ENCODE peak calls at places on chromosome 7, in six cellular contexts. Q, L, Y, Z, F and D are unnamed samples.

GRCh38 chr7:28747404-28747803 is 210.7 kb downstream of the TRIL start:
- DNase-seq in L (no peak), Q (no peak), Z (no peak), Y (no peak), F (no peak), D (no peak)

GRCh38 chr7:73841689-73842247 is 548 bp downstream of the METTL27 start:
- DNase-seq in Y (peak), Z (peak), Q (no peak), F (peak), L (peak), D (no peak)

GRCh38 chr7:27873981-27874957 is 134.3 kb downstream of the TAX1BP1 start:
- DNase-seq in Z (no peak), Y (no peak), L (peak), Q (no peak), F (peak), D (no peak)

GRCh38 chr7:48497521-48497920 is 326.3 kb downstream of the ABCA13 start:
- DNase-seq in Y (no peak), Q (no peak), F (no peak), Z (no peak), L (no peak), D (no peak)

GRCh38 chr7:97130417-97131139 is 13.1 kb downstream of the SDHAF3 start:
- DNase-seq in Z (peak), L (peak), F (no peak), Q (no peak), Y (no peak), D (no peak)

GRCh38 chr7:150514748-150515222 is at the start of gene GIMAP7:
- DNase-seq in F (no peak), L (no peak), Q (peak), Z (no peak), Y (no peak), D (peak)

GRCh38 chr7:84021292-84021898 is 173.2 kb downstream of the SEMA3A start:
- DNase-seq in Y (no peak), Z (no peak), L (peak), F (peak), Q (no peak), D (no peak)

GRCh38 chr7:69597278-69598076 is 798 bp upstream of the AUTS2 start:
- DNase-seq in F (peak), Q (peak), L (no peak), Y (peak), Z (no peak), D (peak)

GRCh38 chr7:133770863-133771492 is 356.2 kb upstream of the LRGUK start:
- DNase-seq in L (peak), Q (no peak), F (peak), Y (no peak), Z (no peak), D (no peak)

GRCh38 chr7:75808106-75808505 is 5.5 kb downstream of the CCL24 start:
- DNase-seq in Z (no peak), Y (no peak), F (no peak), L (no peak), Q (no peak), D (no peak)

GRCh38 chr7:104902183-104902582 is 111.8 kb upstream of the KMT2E start:
- DNase-seq in Q (no peak), L (no peak), Z (no peak), Y (no peak), F (no peak), D (no peak)

GRCh38 chr7:83655951-83656556 is 7.1 kb upstream of the SEMA3E start:
- DNase-seq in Y (no peak), Z (no peak), Q (peak), F (peak), L (peak), D (peak)

GRCh38 chr7:122829962-122830361 is 56.3 kb downstream of the CADPS2 start:
- DNase-seq in Q (no peak), Y (no peak), F (no peak), L (no peak), Z (no peak), D (no peak)

GRCh38 chr7:133633055-133633454 is 380.2 kb downstream of the EXOC4 start:
- DNase-seq in F (peak), L (peak), Y (no peak), Q (no peak), Z (no peak), D (no peak)

GRCh38 chr7:91492773-91493172 is 228.5 kb downstream of the FZD1 start:
- DNase-seq in Q (no peak), L (no peak), F (no peak), Z (no peak), Y (no peak), D (no peak)

GRCh38 chr7:25894002-25894901 is 257.7 kb upstream of the NFE2L3 start:
- DNase-seq in Z (no peak), Q (peak), Y (no peak), F (no peak), L (peak), D (peak)

GRCh38 chr7:103524042-103524907 is 78.3 kb upstream of the SLC26A5 start:
- DNase-seq in Z (peak), Y (no peak), L (peak), F (peak), Q (no peak), D (peak)

GRCh38 chr7:153858335-153858734 is 193.9 kb upstream of the DPP6 start:
- DNase-seq in F (peak), Q (no peak), L (peak), Y (no peak), Z (no peak), D (no peak)

GRCh38 chr7:2373124-2373556 is 18.5 kb downstream of the EIF3B start:
- DNase-seq in Z (no peak), Q (no peak), L (no peak), F (no peak), Y (no peak), D (no peak)

GRCh38 chr7:91168766-91169518 is 95.3 kb upstream of the FZD1 start:
- DNase-seq in Z (no peak), Q (no peak), F (peak), Y (no peak), L (peak), D (no peak)

GRCh38 chr7:111561909-111562732 is at the start of gene IMMP2L:
- DNase-seq in Z (peak), Y (peak), Q (peak), F (peak), L (peak), D (peak)
- TF ChIP-seq CTCF in Z (peak), Y (peak), Q (peak), F (peak), L (no peak), D (peak)

GRCh38 chr7:102426268-102427031 is 6.9 kb upstream of the ORAI2 start:
- DNase-seq in Z (no peak), L (no peak), Q (peak), F (no peak), Y (peak), D (peak)
- TF ChIP-seq CTCF in Z (no peak), L (no peak), Q (no peak), F (no peak), Y (no peak), D (no peak)

GRCh38 chr7:20329389-20330175 is 1.1 kb upstream of the ITGB8 start:
- DNase-seq in F (peak), Y (peak), L (peak), Z (peak), Q (peak), D (peak)
- TF ChIP-seq CTCF in F (peak), Y (no peak), L (peak), Z (peak), Q (peak), D (no peak)

DNA sequence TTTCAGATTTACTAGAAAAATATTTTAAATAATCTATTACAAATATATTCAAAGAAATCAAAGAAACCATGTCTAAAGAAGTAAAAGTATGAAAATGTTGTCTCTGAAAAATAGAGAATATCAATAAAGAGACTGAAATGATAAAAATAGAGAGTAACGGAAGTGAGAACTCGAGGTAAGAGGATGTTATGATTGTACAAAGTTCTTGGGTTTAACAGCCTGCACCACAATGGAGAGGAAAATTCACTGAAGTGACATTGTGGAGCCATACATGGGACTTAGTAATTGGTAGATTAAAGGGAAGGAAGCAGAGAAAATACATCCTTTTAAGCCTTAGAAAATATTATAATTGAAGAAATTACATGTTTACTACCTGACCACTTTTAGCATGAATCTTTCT is 77.9 kb downstream of the THSD7A start:
- DNase-seq in Y (no peak), Z (no peak), L (no peak), Q (no peak), F (no peak), D (no peak)
- TF ChIP-seq CTCF in Y (no peak), Z (no peak), L (no peak), Q (no peak), F (no peak), D (no peak)

DNA sequence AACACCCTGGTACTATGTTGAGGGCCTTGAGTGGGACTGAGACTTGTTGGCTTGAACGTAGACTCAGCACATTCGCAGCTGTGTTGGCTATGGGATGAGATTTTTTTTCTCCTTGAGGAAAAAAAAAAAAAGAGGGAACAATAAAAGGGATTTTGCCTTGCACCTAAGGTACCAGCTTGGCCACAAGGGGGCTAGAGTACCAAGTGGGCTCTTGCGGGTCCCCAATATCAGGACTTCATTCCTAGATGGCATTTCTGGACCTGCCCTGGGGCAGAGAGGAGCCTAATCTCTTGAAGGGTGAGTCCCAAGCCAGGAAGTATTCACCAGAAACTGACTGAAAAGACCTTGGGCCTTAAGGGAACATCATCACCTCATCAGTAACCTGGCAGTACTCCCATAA is 1083.6 kb upstream of the PHF14 start:
- DNase-seq in L (no peak), Q (no peak), Z (no peak), Y (no peak), F (no peak), D (no peak)
- TF ChIP-seq CTCF in L (no peak), Q (no peak), Z (no peak), Y (no peak), F (no peak), D (no peak)

GRCh38 chr7:158527495-158527894 is 60.1 kb downstream of the PTPRN2 start:
- DNase-seq in Q (no peak), Y (no peak), Z (no peak), L (no peak), F (no peak), D (no peak)

GRCh38 chr7:158524749-158525635 is 62.6 kb downstream of the PTPRN2 start:
- DNase-seq in Y (no peak), Z (no peak), Q (no peak), L (no peak), F (no peak), D (no peak)

GRCh38 chr7:158526531-158526930 is 61.1 kb downstream of the PTPRN2 start:
- DNase-seq in Z (no peak), Q (no peak), Y (no peak), F (no peak), L (no peak), D (no peak)

GRCh38 chr7:158527038-158527437 is 60.6 kb downstream of the PTPRN2 start:
- DNase-seq in L (no peak), Y (no peak), Q (no peak), F (no peak), Z (no peak), D (no peak)

DNA sequence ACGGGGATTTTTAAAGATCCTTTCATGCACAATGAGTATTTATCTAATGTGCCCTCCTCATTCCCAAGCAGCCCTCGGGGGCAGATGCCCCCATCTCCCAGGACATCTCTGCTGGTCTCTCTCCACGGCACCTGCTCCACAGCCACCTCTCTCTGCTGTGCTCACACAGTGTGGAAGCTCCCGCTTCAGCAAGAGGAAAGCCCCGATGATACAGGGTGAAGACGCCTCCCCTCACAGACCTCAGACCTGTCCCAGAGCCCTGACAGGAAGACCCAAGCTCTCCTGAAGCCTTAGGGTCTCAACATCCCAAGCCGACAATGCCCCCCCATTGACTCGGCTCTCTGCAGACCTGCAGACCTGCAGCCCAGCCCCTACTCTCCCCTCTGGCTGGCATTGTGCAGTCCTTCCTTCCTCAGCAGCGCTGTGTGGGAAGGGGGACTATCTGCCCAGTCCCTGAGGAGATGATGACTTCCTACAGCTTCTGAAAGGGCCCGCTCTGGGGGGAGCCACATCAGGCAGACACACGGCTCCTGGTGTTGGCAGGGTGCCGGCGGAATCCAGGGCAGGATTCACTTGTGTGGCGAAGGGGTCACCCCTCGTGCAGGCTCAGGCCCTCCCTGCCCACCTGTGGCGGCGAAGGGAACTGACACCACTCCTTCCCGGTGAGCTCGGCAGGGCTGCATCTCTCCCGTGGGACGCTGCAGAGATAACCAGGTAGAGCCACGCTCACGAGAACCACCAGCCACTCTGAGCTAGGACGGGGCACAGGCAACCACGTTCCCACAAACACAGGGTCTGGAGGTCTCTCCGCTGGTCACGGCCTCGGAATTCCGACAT is 61.8 kb downstream of the PTPRN2 start:
- DNase-seq in L (no peak), F (no peak), Y (no peak), Z (no peak), Q (no peak), D (no peak)
- TF ChIP-seq CTCF in L (no peak), F (no peak), Y (no peak), Z (no peak), Q (no peak), D (no peak)

GRCh38 chr7:137791947-137792346 is 54.8 kb downstream of the DGKI start:
- DNase-seq in Y (no peak), Z (no peak), F (no peak), Q (no peak), L (no peak), D (no peak)
- TF ChIP-seq CTCF in Y (no peak), Z (no peak), F (no peak), Q (no peak), L (no peak), D (no peak)

DNA sequence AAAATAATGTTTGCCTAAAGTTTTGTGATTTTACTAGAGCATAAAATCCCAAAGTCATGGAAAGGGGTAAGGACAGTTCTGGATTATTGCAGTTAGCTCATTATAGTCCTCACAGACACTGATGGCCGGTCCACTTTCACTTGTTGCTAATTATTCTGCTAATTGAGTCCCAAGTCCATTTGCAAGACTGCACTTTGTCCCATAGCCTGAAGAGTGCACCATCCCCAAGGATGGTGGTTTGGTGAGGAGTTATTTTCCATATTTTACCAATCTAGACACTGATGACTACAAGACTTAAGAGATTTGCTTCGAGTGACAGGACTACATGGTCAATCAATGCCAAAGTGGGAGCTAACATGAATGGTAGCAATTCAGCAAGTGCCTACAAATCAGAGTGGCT is 181.8 kb upstream of the CACNA2D1 start:
- DNase-seq in Z (no peak), Q (no peak), Y (no peak), F (peak), L (peak), D (no peak)
- TF ChIP-seq CTCF in Z (no peak), Q (no peak), Y (no peak), F (no peak), L (peak), D (no peak)

GRCh38 chr7:1169409-1170368 is 9.7 kb upstream of the ZFAND2A start:
- DNase-seq in F (peak), Y (peak), L (peak), Z (peak), Q (peak), D (peak)
- TF ChIP-seq CTCF in F (peak), Y (peak), L (peak), Z (peak), Q (peak), D (peak)

GRCh38 chr7:94301024-94301588 is 93.6 kb upstream of the COL1A2 start:
- DNase-seq in F (peak), L (peak), Y (no peak), Z (peak), Q (no peak), D (no peak)
- TF ChIP-seq CTCF in F (peak), L (peak), Y (no peak), Z (no peak), Q (no peak), D (no peak)